ENCODE peak calls at places on chromosomes 1 and 21, in six cellular contexts. Y is heart right ventricle; D is breast epithelium; H is tibial nerve; W is naive thymus-derived CD4-positive, alpha-beta T cell; Z is mesendoderm. L is an unnamed sample.
A peak's percentile ranks its signal among the peaks of the same experiment; 100 is the strongest.

GRCh38 chr1:232978827-232979226 is 28.4 kb downstream of the NTPCR start:
- DNase-seq in W (no peak), H (no peak), D (no peak), Y (no peak), Z (no peak), L (no peak)

GRCh38 chr1:201329801-201330200 is 46.5 kb downstream of the PKP1 start:
- DNase-seq in W (no peak), Y (no peak), Z (no peak), D (no peak), H (no peak), L (no peak)

GRCh38 chr1:226987179-226987536 is 47.1 kb downstream of the COQ8A start:
- DNase-seq in D (no peak), Z (no peak), H (no peak), Y (no peak), W (no peak), L (no peak)

GRCh38 chr1:204104331-204105222 is 31.7 kb downstream of the SOX13 start:
- DNase-seq in Y (peak; percentile 54), W (no peak), H (no peak), Z (no peak), D (no peak), L (no peak)

GRCh38 chr1:17729248-17729647 is 25.9 kb upstream of the ACTL8 start:
- DNase-seq in Z (no peak), W (no peak), H (no peak), D (no peak), Y (no peak), L (no peak)

GRCh38 chr1:235632538-235633219 is 16.9 kb downstream of the GNG4 start:
- DNase-seq in Y (no peak), H (no peak), W (no peak), D (no peak), Z (no peak), L (no peak)

GRCh38 chr21:42106425-42106824 is 35.3 kb downstream of the UMODL1 start:
- DNase-seq in Y (no peak), Z (no peak), W (no peak), H (no peak), D (no peak), L (no peak)

GRCh38 chr21:38858429-38859205 is 52.9 kb downstream of the ETS2 start:
- DNase-seq in H (no peak), D (no peak), Y (no peak), W (no peak), Z (no peak), L (no peak)

GRCh38 chr1:161739865-161740566 is 9.6 kb upstream of the DUSP12 start:
- DNase-seq in D (no peak), H (peak; percentile 22), Y (no peak), Z (no peak), W (no peak), L (no peak)

GRCh38 chr1:231039161-231040018 is 664 bp downstream of the FAM89A start:
- DNase-seq in D (no peak), H (no peak), Z (peak; percentile 68), Y (peak; percentile 44), W (peak; percentile 25), L (peak; percentile 66)

GRCh38 chr1:55007626-55008025 is 8.9 kb downstream of the BSND start:
- DNase-seq in Z (no peak), D (no peak), H (no peak), W (no peak), Y (no peak), L (no peak)

GRCh38 chr1:203625623-203626189 is 926 bp upstream of the ATP2B4 start:
- DNase-seq in Y (no peak), H (peak; percentile 65), D (no peak), Z (no peak), W (peak; percentile 85), L (no peak)

GRCh38 chr1:110471131-110471530 is 20.2 kb downstream of the PROK1 start:
- DNase-seq in Z (no peak), D (no peak), W (no peak), H (no peak), Y (no peak), L (no peak)

GRCh38 chr21:39712976-39713375 is 32.0 kb upstream of the IGSF5 start:
- DNase-seq in Z (peak; percentile 64), H (no peak), Y (no peak), D (no peak), W (no peak), L (peak; percentile 52)

GRCh38 chr1:157380523-157380922 is 171.8 kb downstream of the FCRL5 start:
- DNase-seq in D (no peak), Y (no peak), W (no peak), Z (no peak), H (no peak), L (no peak)

GRCh38 chr1:157382351-157382750 is 170.0 kb downstream of the FCRL5 start:
- DNase-seq in D (no peak), Y (no peak), W (no peak), Z (no peak), H (no peak), L (no peak)

GRCh38 chr1:157371826-157372225 is 180.5 kb downstream of the FCRL5 start:
- DNase-seq in W (no peak), Z (no peak), H (no peak), D (no peak), Y (no peak), L (no peak)

DNA sequence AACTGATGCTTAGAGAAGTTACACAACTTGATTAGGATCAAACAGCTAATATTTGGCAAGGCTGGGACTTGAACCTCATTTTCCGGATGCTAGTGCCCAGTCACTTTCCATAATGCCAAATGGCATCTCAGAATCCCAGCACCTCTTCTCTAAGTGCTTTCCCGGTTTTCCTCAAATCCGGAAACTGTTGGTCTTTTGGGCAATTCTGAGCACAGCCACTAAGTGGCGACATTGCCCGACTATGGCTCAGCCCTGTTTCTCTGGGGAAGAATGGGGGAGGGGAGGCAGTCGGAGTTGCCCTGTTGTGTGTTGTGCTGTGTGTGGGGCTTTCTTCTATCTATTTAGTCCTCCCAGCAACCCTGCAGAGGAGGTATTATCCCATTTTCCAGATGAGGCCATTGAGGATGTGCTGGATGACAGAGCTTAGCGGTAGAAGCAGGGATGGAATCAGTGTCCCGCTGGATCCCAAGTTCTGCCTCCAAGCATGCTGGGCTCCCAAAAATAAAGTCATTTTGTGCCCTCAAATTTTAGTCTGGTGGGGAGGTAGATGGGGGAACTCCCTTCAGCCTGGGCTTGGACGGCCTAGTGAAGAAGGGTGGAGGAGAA is 175.0 kb downstream of the FCRL5 start:
- DNase-seq in Z (peak; percentile 84), W (no peak), Y (no peak), D (no peak), H (no peak), L (peak; percentile 83)
- H3K4me3 ChIP-seq in Z (no peak overlapping the region), W (no peak overlapping the region), Y (no peak overlapping the region), D (no peak overlapping the region), H (no peak overlapping the region), L (no peak overlapping the region)

DNA sequence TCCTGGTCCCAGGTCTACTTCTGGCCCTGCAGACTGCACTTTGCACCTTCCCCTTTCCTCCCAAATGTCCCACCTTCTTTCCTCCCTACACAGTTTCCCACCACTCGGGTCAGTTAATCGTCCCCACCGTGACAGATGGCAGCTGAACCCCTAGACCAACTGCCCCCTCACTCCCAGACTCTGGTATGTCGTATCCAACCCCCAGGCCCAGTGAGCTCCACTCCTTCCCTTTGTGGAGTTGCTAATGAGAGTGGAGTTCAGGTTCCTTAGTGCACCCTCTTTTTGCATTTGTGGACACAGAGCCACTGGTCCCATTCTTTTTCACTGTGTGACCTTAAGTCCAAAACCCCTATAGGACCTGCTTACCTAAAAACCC is 1.8 kb downstream of the MAN1C1 start:
- DNase-seq in Y (no peak), H (no peak), W (no peak), Z (no peak), D (no peak), L (peak; percentile 24)
- H3K4me3 ChIP-seq in Y (peak overlapping the region; percentile 86), H (peak overlapping the region; percentile 78), W (peak overlapping the region; percentile 63), Z (no peak overlapping the region), D (peak overlapping the region; percentile 87), L (peak overlapping the region; percentile 81)

GRCh38 chr1:239547987-239548386 is 161.6 kb downstream of the CHRM3 start:
- DNase-seq in Y (no peak), H (no peak), W (peak; percentile 20), D (no peak), Z (no peak), L (no peak)
- H3K4me3 ChIP-seq in Y (peak overlapping the region; percentile 0), H (no peak overlapping the region), W (peak overlapping the region; percentile 36), D (no peak overlapping the region), Z (no peak overlapping the region), L (no peak overlapping the region)

DNA sequence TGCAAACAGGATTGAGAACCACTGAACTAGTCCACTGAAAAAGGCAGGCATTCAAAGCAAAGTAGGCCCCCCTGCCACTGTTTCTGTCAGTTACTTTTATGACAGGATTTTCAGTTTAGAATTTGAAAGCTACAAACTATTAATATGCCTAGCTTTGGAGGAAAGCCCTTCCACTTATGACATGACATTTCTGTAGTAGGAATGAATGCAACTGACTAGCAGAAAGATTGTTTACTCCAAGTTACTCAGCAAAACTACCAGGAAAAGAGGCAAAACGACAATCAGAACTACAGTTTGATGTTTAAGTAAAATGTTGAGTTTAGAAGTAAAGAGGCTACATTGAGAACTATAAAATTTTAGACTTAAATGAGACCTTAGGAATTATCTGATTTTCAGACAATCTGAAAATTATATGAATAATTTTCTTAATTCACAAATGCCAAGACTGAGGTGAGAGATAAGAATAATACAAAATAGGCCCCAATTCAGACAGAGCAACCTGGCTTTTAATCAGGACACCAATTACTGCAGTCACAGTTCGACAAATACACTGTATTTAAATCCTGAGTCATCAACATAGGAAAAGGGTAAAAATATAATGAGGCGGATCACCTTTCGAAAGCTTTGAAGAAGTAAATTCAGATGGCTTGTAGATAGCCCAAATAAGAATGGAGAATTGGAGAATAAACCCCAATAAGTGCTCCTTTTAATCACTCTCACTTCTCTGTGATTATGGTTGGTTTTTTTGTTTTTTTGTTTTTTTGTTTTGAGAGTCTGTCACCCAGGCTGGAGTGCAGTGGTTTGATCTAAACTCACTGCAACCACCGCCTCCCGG is 2.2 kb downstream of the PRKAB2 start:
- DNase-seq in W (no peak), D (no peak), Y (no peak), Z (no peak), H (no peak), L (no peak)
- H3K4me3 ChIP-seq in W (no peak overlapping the region), D (no peak overlapping the region), Y (peak overlapping the region; percentile 90), Z (no peak overlapping the region), H (no peak overlapping the region), L (peak overlapping the region; percentile 89)

DNA sequence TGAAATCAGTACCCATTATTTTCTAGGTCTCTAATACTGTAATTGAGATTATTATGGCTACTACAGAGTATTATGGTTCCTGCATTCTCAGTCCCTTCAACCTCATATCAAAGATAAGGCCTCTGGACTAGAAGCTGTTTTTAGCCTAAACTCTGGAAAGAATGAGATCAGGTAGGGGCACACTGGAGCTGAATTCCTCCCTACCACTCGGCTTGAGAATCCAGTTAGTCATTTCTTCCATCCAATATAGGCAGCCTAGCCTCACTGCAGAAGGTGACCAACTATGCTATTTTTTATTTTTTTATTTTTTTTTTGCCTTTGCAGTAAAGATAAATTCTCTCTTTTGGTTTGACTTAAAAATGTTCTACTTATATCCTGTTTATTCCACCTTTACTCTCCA is 8.0 kb upstream of the HAX1 start:
- DNase-seq in Z (no peak), D (no peak), Y (no peak), H (no peak), W (no peak), L (no peak)
- H3K4me3 ChIP-seq in Z (no peak overlapping the region), D (no peak overlapping the region), Y (no peak overlapping the region), H (no peak overlapping the region), W (no peak overlapping the region), L (no peak overlapping the region)